ENCODE peak calls at places on chromosome 2, in four cellular contexts. One of them, this sample, is unnamed.

GRCh38 chr2:128378231-128379020 is 59.8 kb upstream of the HS6ST1 start:
- DNase-seq in D341Med: no peak
- DNase-seq in ecto neural progenitor cell: peak
- DNase-seq in GM12865: no peak
- DNase-seq in this sample: no peak

GRCh38 chr2:128606837-128607236 is 288.2 kb upstream of the HS6ST1 start:
- DNase-seq in ecto neural progenitor cell: no peak
- DNase-seq in D341Med: no peak
- DNase-seq in GM12865: no peak
- DNase-seq in this sample: no peak

GRCh38 chr2:68185541-68186164 is 28.0 kb downstream of the PNO1 start:
- DNase-seq in ecto neural progenitor cell: peak
- DNase-seq in D341Med: peak
- DNase-seq in GM12865: peak
- DNase-seq in this sample: peak

GRCh38 chr2:124875627-124876244 is 850.6 kb downstream of the CNTNAP5 start:
- DNase-seq in GM12865: peak
- DNase-seq in ecto neural progenitor cell: no peak
- DNase-seq in D341Med: no peak
- DNase-seq in this sample: no peak

GRCh38 chr2:236021497-236022057 is 146.6 kb downstream of the GBX2 start:
- DNase-seq in GM12865: no peak
- DNase-seq in ecto neural progenitor cell: no peak
- DNase-seq in D341Med: no peak
- DNase-seq in this sample: no peak

GRCh38 chr2:191165190-191165643 is 14.4 kb upstream of the STAT4 start:
- DNase-seq in ecto neural progenitor cell: no peak
- DNase-seq in GM12865: peak
- DNase-seq in D341Med: peak
- DNase-seq in this sample: peak

GRCh38 chr2:130387804-130388203 is 31.9 kb downstream of the PTPN18 start:
- DNase-seq in GM12865: no peak
- DNase-seq in D341Med: no peak
- DNase-seq in ecto neural progenitor cell: no peak
- DNase-seq in this sample: peak

GRCh38 chr2:31222086-31222485 is 4.8 kb upstream of the CAPN14 start:
- DNase-seq in D341Med: no peak
- DNase-seq in GM12865: peak
- DNase-seq in ecto neural progenitor cell: no peak
- DNase-seq in this sample: peak

GRCh38 chr2:38600242-38600891 is 2.4 kb downstream of the HNRNPLL start:
- DNase-seq in D341Med: no peak
- DNase-seq in ecto neural progenitor cell: peak
- DNase-seq in GM12865: no peak
- DNase-seq in this sample: no peak

This sample was measured in OCI-LY7.